ENCODE peak calls at places on chromosome 2, in nine cellular contexts. N, D, J, O, K, M, I, C and Q are unnamed samples.
A peak's percentile ranks its signal among the peaks of the same experiment; 100 is the strongest.

GRCh38 chr2:231565915-231566594 is 26.6 kb upstream of the TEX44 start:
- DNase-seq in K (no peak), O (no peak), J (no peak), C (no peak), I (no peak), N (no peak), D (no peak), M (no peak), Q (no peak)

GRCh38 chr2:197108758-197109157 is 182.3 kb upstream of the PGAP1 start:
- DNase-seq in N (no peak), D (no peak), M (no peak), I (no peak), O (peak; percentile 85), C (peak; percentile 45), J (peak; percentile 29), K (no peak), Q (peak; percentile 31)

GRCh38 chr2:183898641-183899040 is 699.7 kb upstream of the ZNF804A start:
- DNase-seq in M (no peak), C (no peak), K (no peak), I (peak; percentile 0), N (no peak), J (no peak), O (no peak), D (no peak), Q (no peak)

GRCh38 chr2:121326628-121327027 is 41.6 kb upstream of the TFCP2L1 start:
- DNase-seq in O (no peak), I (no peak), D (no peak), M (no peak), J (peak; percentile 13), K (no peak), C (no peak), N (no peak), Q (no peak)

GRCh38 chr2:234494361-234495075 is 2.4 kb downstream of the ARL4C start:
- DNase-seq in I (peak; percentile 67), K (no peak), D (no peak), J (peak; percentile 37), N (no peak), C (no peak), O (no peak), M (no peak), Q (peak; percentile 53)

GRCh38 chr2:26395394-26395793 is 6.3 kb upstream of the DRC1 start:
- DNase-seq in J (no peak), D (no peak), M (no peak), C (no peak), I (no peak), N (no peak), K (no peak), O (no peak), Q (no peak)

GRCh38 chr2:39942970-39943369 is 163.9 kb upstream of the THUMPD2 start:
- DNase-seq in O (no peak), C (no peak), D (no peak), K (no peak), J (no peak), N (no peak), M (no peak), I (no peak), Q (peak; percentile 9)

GRCh38 chr2:241659150-241659739 is 21.8 kb downstream of the ATG4B start:
- DNase-seq in K (no peak), D (peak; percentile 31), O (peak; percentile 51), C (no peak), J (peak; percentile 58), M (no peak), N (peak; percentile 25), I (peak; percentile 44), Q (peak; percentile 64)

GRCh38 chr2:28747714-28748113 is 3.9 kb upstream of the PPP1CB start:
- DNase-seq in N (no peak), I (no peak), J (no peak), D (no peak), M (no peak), C (no peak), K (no peak), O (no peak), Q (peak; percentile 44)

GRCh38 chr2:214706986-214707385 is 102.5 kb downstream of the BARD1 start:
- DNase-seq in N (no peak), I (no peak), K (no peak), J (peak; percentile 30), O (no peak), D (no peak), M (no peak), C (no peak), Q (no peak)

GRCh38 chr2:231197741-231198290 is 615 bp upstream of the ARMC9 start:
- DNase-seq in I (no peak), M (no peak), J (no peak), D (no peak), N (no peak), K (no peak), C (no peak), O (no peak), Q (peak; percentile 12)